ENCODE peak calls at places on chromosomes 12 and 14, in ten cellular contexts. One of them, this sample, is unnamed.

GRCh38 chr12:122374707-122375106 is 47.8 kb downstream of the CLIP1 start:
- DNase-seq in spleen: no peak
- DNase-seq in HCT116: no peak
- DNase-seq in lower leg skin: no peak
- DNase-seq in endothelial cell of umbilical vein: no peak
- DNase-seq in A549: no peak
- DNase-seq in body of pancreas: no peak
- DNase-seq in thyroid gland: no peak
- DNase-seq in K562: no peak
- DNase-seq in adrenal gland: no peak
- DNase-seq in this sample: no peak

GRCh38 chr12:47946413-47947107 is 16.8 kb upstream of the TMEM106C start:
- DNase-seq in thyroid gland: no peak
- DNase-seq in K562: no peak
- DNase-seq in spleen: no peak
- DNase-seq in A549: no peak
- DNase-seq in HCT116: no peak
- DNase-seq in lower leg skin: no peak
- DNase-seq in body of pancreas: no peak
- DNase-seq in endothelial cell of umbilical vein: no peak
- DNase-seq in adrenal gland: no peak
- DNase-seq in this sample: peak

GRCh38 chr12:101838628-101839323 is 8.0 kb upstream of the GNPTAB start:
- DNase-seq in HCT116: no peak
- DNase-seq in thyroid gland: no peak
- DNase-seq in body of pancreas: no peak
- DNase-seq in A549: no peak
- DNase-seq in spleen: peak
- DNase-seq in K562: no peak
- DNase-seq in adrenal gland: no peak
- DNase-seq in endothelial cell of umbilical vein: no peak
- DNase-seq in lower leg skin: no peak
- DNase-seq in this sample: no peak

GRCh38 chr12:41521872-41522379 is 333.8 kb downstream of the PDZRN4 start:
- DNase-seq in spleen: no peak
- DNase-seq in endothelial cell of umbilical vein: peak
- DNase-seq in thyroid gland: no peak
- DNase-seq in body of pancreas: no peak
- DNase-seq in adrenal gland: no peak
- DNase-seq in lower leg skin: no peak
- DNase-seq in A549: peak
- DNase-seq in HCT116: no peak
- DNase-seq in K562: no peak
- DNase-seq in this sample: peak

GRCh38 chr12:132178801-132179401 is 34.6 kb downstream of the NOC4L start:
- DNase-seq in body of pancreas: no peak
- DNase-seq in thyroid gland: no peak
- DNase-seq in endothelial cell of umbilical vein: no peak
- DNase-seq in A549: peak
- DNase-seq in K562: no peak
- DNase-seq in lower leg skin: no peak
- DNase-seq in spleen: peak
- DNase-seq in HCT116: no peak
- DNase-seq in adrenal gland: no peak
- DNase-seq in this sample: no peak

GRCh38 chr12:96811083-96811482 is 96.0 kb upstream of the NEDD1 start:
- DNase-seq in K562: no peak
- DNase-seq in thyroid gland: no peak
- DNase-seq in body of pancreas: no peak
- DNase-seq in A549: peak
- DNase-seq in lower leg skin: no peak
- DNase-seq in endothelial cell of umbilical vein: peak
- DNase-seq in adrenal gland: no peak
- DNase-seq in HCT116: no peak
- DNase-seq in spleen: no peak
- DNase-seq in this sample: peak

GRCh38 chr12:83114042-83114441 is 427.3 kb downstream of the TMTC2 start:
- DNase-seq in spleen: no peak
- DNase-seq in adrenal gland: no peak
- DNase-seq in A549: no peak
- DNase-seq in body of pancreas: no peak
- DNase-seq in HCT116: no peak
- DNase-seq in K562: no peak
- DNase-seq in lower leg skin: no peak
- DNase-seq in endothelial cell of umbilical vein: no peak
- DNase-seq in thyroid gland: no peak
- DNase-seq in this sample: no peak

GRCh38 chr14:61003571-61003970 is 22.5 kb downstream of the SLC38A6 start:
- DNase-seq in A549: no peak
- DNase-seq in thyroid gland: no peak
- DNase-seq in lower leg skin: no peak
- DNase-seq in K562: no peak
- DNase-seq in endothelial cell of umbilical vein: no peak
- DNase-seq in body of pancreas: no peak
- DNase-seq in spleen: no peak
- DNase-seq in HCT116: no peak
- DNase-seq in adrenal gland: no peak
- DNase-seq in this sample: no peak

DNA sequence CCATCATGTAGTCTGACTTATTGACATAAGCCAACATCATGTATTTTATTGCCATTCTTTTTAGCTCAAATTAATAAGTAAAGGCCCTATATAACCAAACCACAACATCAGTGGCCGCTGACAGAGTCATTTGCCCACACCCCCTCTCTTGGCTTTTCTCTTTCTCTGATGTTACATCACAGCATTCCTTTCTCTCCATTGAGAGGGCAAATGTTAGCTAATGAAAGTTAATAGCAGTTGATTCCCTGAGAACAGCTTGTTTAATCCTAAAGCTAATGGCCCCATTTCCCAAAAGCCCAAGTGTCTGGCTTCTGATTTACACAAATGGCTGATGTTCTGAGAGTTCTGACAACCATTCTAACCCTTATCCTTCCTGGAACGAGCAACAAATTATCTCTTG is 308.8 kb downstream of the SNAPC1 start:
- DNase-seq in K562: no peak
- DNase-seq in body of pancreas: no peak
- DNase-seq in HCT116: no peak
- DNase-seq in adrenal gland: no peak
- DNase-seq in A549: no peak
- DNase-seq in spleen: no peak
- DNase-seq in thyroid gland: no peak
- DNase-seq in lower leg skin: no peak
- DNase-seq in endothelial cell of umbilical vein: no peak
- DNase-seq in this sample: no peak
- TF ChIP-seq POLR2A in K562: no peak
- TF ChIP-seq POLR2A in body of pancreas: no peak
- TF ChIP-seq POLR2A in HCT116: no peak
- TF ChIP-seq POLR2A in adrenal gland: no peak
- TF ChIP-seq POLR2A in A549: no peak
- TF ChIP-seq POLR2A in spleen: no peak
- TF ChIP-seq POLR2A in thyroid gland: no peak
- TF ChIP-seq POLR2A in lower leg skin: no peak
- TF ChIP-seq POLR2A in endothelial cell of umbilical vein: no peak
- TF ChIP-seq POLR2A in this sample: no peak

DNA sequence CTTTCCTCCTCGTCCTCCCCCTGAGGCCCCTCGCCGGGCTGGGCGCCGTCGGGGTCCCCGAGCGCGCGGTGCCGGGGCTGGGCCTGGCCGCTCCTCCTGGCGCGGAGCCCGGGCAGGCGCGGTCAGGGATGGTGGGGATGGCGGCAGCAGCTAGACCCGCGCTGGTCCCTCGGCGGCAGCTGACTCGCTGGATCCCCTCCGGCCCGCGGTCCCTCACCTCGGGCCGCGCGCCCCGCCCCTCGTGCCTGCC is at the start of gene SLC25A29:
- DNase-seq in HCT116: no peak
- DNase-seq in thyroid gland: no peak
- DNase-seq in body of pancreas: no peak
- DNase-seq in spleen: no peak
- DNase-seq in adrenal gland: no peak
- DNase-seq in A549: no peak
- DNase-seq in lower leg skin: no peak
- DNase-seq in K562: no peak
- DNase-seq in endothelial cell of umbilical vein: no peak
- DNase-seq in this sample: no peak
- TF ChIP-seq POLR2A in HCT116: peak
- TF ChIP-seq POLR2A in thyroid gland: peak
- TF ChIP-seq POLR2A in body of pancreas: no peak
- TF ChIP-seq POLR2A in spleen: no peak
- TF ChIP-seq POLR2A in adrenal gland: peak
- TF ChIP-seq POLR2A in A549: no peak
- TF ChIP-seq POLR2A in lower leg skin: no peak
- TF ChIP-seq POLR2A in K562: no peak
- TF ChIP-seq POLR2A in endothelial cell of umbilical vein: peak
- TF ChIP-seq POLR2A in this sample: peak

GRCh38 chr12:66131067-66131688 is 628 bp upstream of the LLPH start:
- DNase-seq in A549: no peak
- DNase-seq in spleen: no peak
- DNase-seq in endothelial cell of umbilical vein: peak
- DNase-seq in adrenal gland: no peak
- DNase-seq in HCT116: no peak
- DNase-seq in thyroid gland: no peak
- DNase-seq in body of pancreas: no peak
- DNase-seq in K562: no peak
- DNase-seq in lower leg skin: no peak
- DNase-seq in this sample: no peak

GRCh38 chr12:66129934-66130266 is 650 bp downstream of the LLPH start:
- DNase-seq in A549: peak
- DNase-seq in lower leg skin: no peak
- DNase-seq in thyroid gland: no peak
- DNase-seq in adrenal gland: peak
- DNase-seq in body of pancreas: no peak
- DNase-seq in K562: no peak
- DNase-seq in spleen: no peak
- DNase-seq in endothelial cell of umbilical vein: no peak
- DNase-seq in HCT116: no peak
- DNase-seq in this sample: no peak

GRCh38 chr12:66127695-66128094 is 2.9 kb downstream of the LLPH start:
- DNase-seq in endothelial cell of umbilical vein: no peak
- DNase-seq in thyroid gland: no peak
- DNase-seq in A549: no peak
- DNase-seq in body of pancreas: no peak
- DNase-seq in lower leg skin: no peak
- DNase-seq in K562: no peak
- DNase-seq in HCT116: no peak
- DNase-seq in adrenal gland: peak
- DNase-seq in spleen: no peak
- DNase-seq in this sample: no peak

GRCh38 chr12:66132408-66132807 is 1.9 kb upstream of the LLPH start:
- DNase-seq in endothelial cell of umbilical vein: peak
- DNase-seq in spleen: no peak
- DNase-seq in HCT116: peak
- DNase-seq in adrenal gland: no peak
- DNase-seq in K562: no peak
- DNase-seq in A549: peak
- DNase-seq in thyroid gland: no peak
- DNase-seq in body of pancreas: no peak
- DNase-seq in lower leg skin: no peak
- DNase-seq in this sample: peak

DNA sequence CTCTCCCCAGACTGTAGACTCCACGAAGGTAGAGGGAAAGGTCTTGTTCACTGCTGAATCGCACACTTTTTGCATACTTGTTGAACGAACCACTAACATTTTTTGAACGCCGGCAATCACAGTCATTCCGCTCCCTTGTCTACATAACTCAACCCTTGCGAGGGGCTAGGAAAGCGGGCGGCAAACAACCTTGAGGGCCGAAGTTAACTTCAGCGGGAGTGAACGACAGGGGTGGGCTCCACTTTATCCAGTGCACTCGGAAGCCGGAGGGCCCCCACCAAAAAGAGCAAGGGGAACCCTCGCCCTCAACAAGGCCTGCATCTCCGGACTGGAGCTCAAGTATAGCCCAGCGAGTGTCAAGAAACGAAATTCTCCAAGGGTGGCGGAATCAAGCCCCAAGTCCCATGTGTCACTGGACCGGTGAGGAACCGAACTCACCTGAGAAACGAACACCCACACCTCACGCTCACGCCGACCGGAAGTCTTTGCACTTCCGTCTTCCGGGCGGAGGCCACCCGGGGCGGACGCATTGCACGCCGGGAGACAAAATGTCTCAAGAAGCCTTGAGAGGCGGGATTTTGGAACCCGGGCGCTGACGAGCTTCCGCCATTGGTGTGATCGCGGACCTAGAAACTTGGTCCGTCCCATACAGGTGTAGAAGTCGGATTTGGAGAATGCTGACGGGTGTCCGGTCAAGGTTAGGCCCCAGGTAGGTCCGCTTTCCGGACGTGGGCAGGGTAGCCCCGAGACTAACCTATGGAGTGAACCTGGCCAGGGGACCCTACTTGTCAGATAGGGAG is at the start of gene LLPH:
- DNase-seq in thyroid gland: peak
- DNase-seq in K562: peak
- DNase-seq in lower leg skin: peak
- DNase-seq in spleen: peak
- DNase-seq in HCT116: peak
- DNase-seq in adrenal gland: peak
- DNase-seq in A549: peak
- DNase-seq in endothelial cell of umbilical vein: peak
- DNase-seq in body of pancreas: peak
- DNase-seq in this sample: peak
- TF ChIP-seq POLR2A in thyroid gland: no peak
- TF ChIP-seq POLR2A in K562: peak
- TF ChIP-seq POLR2A in lower leg skin: peak
- TF ChIP-seq POLR2A in spleen: peak
- TF ChIP-seq POLR2A in HCT116: peak
- TF ChIP-seq POLR2A in adrenal gland: peak
- TF ChIP-seq POLR2A in A549: peak
- TF ChIP-seq POLR2A in endothelial cell of umbilical vein: peak
- TF ChIP-seq POLR2A in body of pancreas: peak
- TF ChIP-seq POLR2A in this sample: peak

GRCh38 chr14:36975834-36976233 is 196.6 kb downstream of the SLC25A21 start:
- DNase-seq in spleen: no peak
- DNase-seq in endothelial cell of umbilical vein: no peak
- DNase-seq in HCT116: no peak
- DNase-seq in adrenal gland: no peak
- DNase-seq in lower leg skin: no peak
- DNase-seq in thyroid gland: no peak
- DNase-seq in A549: peak
- DNase-seq in K562: no peak
- DNase-seq in body of pancreas: no peak
- DNase-seq in this sample: no peak

GRCh38 chr14:36974985-36975384 is 197.4 kb downstream of the SLC25A21 start:
- DNase-seq in endothelial cell of umbilical vein: no peak
- DNase-seq in thyroid gland: no peak
- DNase-seq in HCT116: no peak
- DNase-seq in adrenal gland: no peak
- DNase-seq in K562: no peak
- DNase-seq in body of pancreas: no peak
- DNase-seq in spleen: no peak
- DNase-seq in lower leg skin: no peak
- DNase-seq in A549: no peak
- DNase-seq in this sample: no peak

GRCh38 chr14:36973806-36974442 is 198.5 kb downstream of the SLC25A21 start:
- DNase-seq in endothelial cell of umbilical vein: peak
- DNase-seq in thyroid gland: no peak
- DNase-seq in HCT116: no peak
- DNase-seq in body of pancreas: no peak
- DNase-seq in A549: peak
- DNase-seq in K562: no peak
- DNase-seq in spleen: no peak
- DNase-seq in lower leg skin: no peak
- DNase-seq in adrenal gland: no peak
- DNase-seq in this sample: no peak

GRCh38 chr14:36979863-36980262 is 192.5 kb downstream of the SLC25A21 start:
- DNase-seq in A549: no peak
- DNase-seq in lower leg skin: no peak
- DNase-seq in body of pancreas: no peak
- DNase-seq in adrenal gland: no peak
- DNase-seq in thyroid gland: no peak
- DNase-seq in endothelial cell of umbilical vein: no peak
- DNase-seq in spleen: no peak
- DNase-seq in HCT116: no peak
- DNase-seq in K562: no peak
- DNase-seq in this sample: no peak

DNA sequence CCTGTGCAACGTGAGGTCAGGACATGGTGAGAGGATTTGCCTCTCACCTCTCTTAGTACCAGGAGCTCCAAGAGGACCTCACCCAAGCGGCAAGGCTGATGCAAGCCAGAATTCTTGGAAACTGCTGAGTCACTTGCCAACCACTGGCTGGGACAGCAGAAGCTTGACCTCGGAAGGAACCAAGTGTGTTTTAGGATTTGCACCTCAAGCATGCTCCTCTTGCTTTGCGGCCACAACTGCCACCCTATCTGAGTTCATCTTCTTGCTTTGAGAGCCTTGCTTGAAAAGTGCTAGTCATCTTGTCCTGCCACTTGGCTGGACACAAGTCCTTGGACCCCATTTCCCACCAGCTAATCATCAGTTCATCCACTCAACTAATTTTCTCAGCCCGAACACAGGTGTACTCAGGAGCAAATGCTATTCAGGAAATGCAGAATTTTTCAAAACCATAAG is 195.8 kb downstream of the SLC25A21 start:
- DNase-seq in thyroid gland: peak
- DNase-seq in adrenal gland: no peak
- DNase-seq in K562: peak
- DNase-seq in spleen: no peak
- DNase-seq in body of pancreas: no peak
- DNase-seq in endothelial cell of umbilical vein: no peak
- DNase-seq in lower leg skin: no peak
- DNase-seq in A549: peak
- DNase-seq in HCT116: no peak
- DNase-seq in this sample: no peak
- TF ChIP-seq POLR2A in thyroid gland: no peak
- TF ChIP-seq POLR2A in adrenal gland: no peak
- TF ChIP-seq POLR2A in K562: no peak
- TF ChIP-seq POLR2A in spleen: no peak
- TF ChIP-seq POLR2A in body of pancreas: no peak
- TF ChIP-seq POLR2A in endothelial cell of umbilical vein: no peak
- TF ChIP-seq POLR2A in lower leg skin: no peak
- TF ChIP-seq POLR2A in A549: no peak
- TF ChIP-seq POLR2A in HCT116: no peak
- TF ChIP-seq POLR2A in this sample: no peak